ENCODE peak calls at places on chromosomes 4 and X, in ten cellular contexts. O, I, G, N, H, D, C, J, Y and S are unnamed samples.

GRCh38 chrX:150697641-150698040 is 4.4 kb downstream of the MTMR1 start:
- DNase-seq in O (no peak), I (no peak), G (no peak), N (no peak), H (no peak), D (no peak), C (no peak), J (no peak), Y (no peak), S (no peak)

GRCh38 chr4:135408109-135408508 is 1206.5 kb upstream of the PABPC4L start:
- DNase-seq in O (no peak), I (no peak), G (no peak), N (no peak), H (no peak), D (no peak), C (no peak), J (no peak), Y (no peak), S (no peak)

GRCh38 chrX:69262036-69262905 is 97.0 kb upstream of the PJA1 start:
- DNase-seq in O (no peak), I (no peak), G (no peak), N (peak; percentile 10), H (peak; percentile 46), D (no peak), C (no peak), J (peak; percentile 33), Y (no peak), S (no peak)

GRCh38 chrX:110944323-110944761 is 148.7 kb upstream of the CHRDL1 start:
- DNase-seq in O (no peak), I (no peak), G (no peak), N (no peak), H (no peak), D (no peak), C (no peak), J (no peak), Y (no peak), S (no peak)

GRCh38 chrX:112849010-112849409 is 8.4 kb upstream of the AMOT start:
- DNase-seq in O (no peak), I (no peak), G (no peak), N (peak; percentile 44), H (no peak), D (no peak), C (no peak), J (no peak), Y (no peak), S (no peak)

GRCh38 chrX:38044682-38045081 is 38.3 kb downstream of the SYTL5 start:
- DNase-seq in O (no peak), I (no peak), G (no peak), N (no peak), H (no peak), D (no peak), C (no peak), J (no peak), Y (no peak), S (no peak)

GRCh38 chrX:110414679-110415439 is 56.2 kb downstream of the RTL9 start:
- DNase-seq in O (no peak), I (no peak), G (no peak), N (peak; percentile 77), H (no peak), D (no peak), C (no peak), J (no peak), Y (no peak), S (no peak)

GRCh38 chr4:4805805-4806345 is 53.6 kb upstream of the MSX1 start:
- DNase-seq in O (no peak), I (no peak), G (no peak), N (no peak), H (no peak), D (no peak), C (no peak), J (no peak), Y (no peak), S (no peak)

GRCh38 chrX:34655496-34656258 is 1.4 kb downstream of the TMEM47 start:
- DNase-seq in O (no peak), I (no peak), G (no peak), N (no peak), H (no peak), D (no peak), C (no peak), J (no peak), Y (no peak), S (no peak)

GRCh38 chrX:18638397-18638796 is 33.5 kb downstream of the RS1 start:
- DNase-seq in O (no peak), I (no peak), G (no peak), N (no peak), H (no peak), D (no peak), C (no peak), J (no peak), Y (no peak), S (no peak)

GRCh38 chrX:131704136-131704695 is 160.3 kb downstream of the OR13H1 start:
- DNase-seq in O (peak; percentile 55), I (peak; percentile 96), G (peak; percentile 93), N (peak; percentile 85), H (peak; percentile 96), D (no peak), C (no peak), J (peak; percentile 83), Y (peak; percentile 84), S (no peak)

GRCh38 chrX:135556055-135556454 is 35.6 kb downstream of the INTS6L start:
- DNase-seq in O (no peak), I (no peak), G (no peak), N (no peak), H (no peak), D (no peak), C (no peak), J (no peak), Y (no peak), S (no peak)

GRCh38 chrX:149467920-149468319 is 37.2 kb downstream of the IDS start:
- DNase-seq in O (no peak), I (no peak), G (no peak), N (no peak), H (no peak), D (no peak), C (no peak), J (no peak), Y (no peak), S (no peak)
- H3K9me3 ChIP-seq in O (no peaks in the 10 kb centered on the region), I (no peaks in the 10 kb centered on the region), G (no peaks in the 10 kb centered on the region), N (no peaks in the 10 kb centered on the region), H (no peaks in the 10 kb centered on the region), D (no peaks in the 10 kb centered on the region), C (no peaks in the 10 kb centered on the region), J (no peaks in the 10 kb centered on the region), Y (no peaks in the 10 kb centered on the region), S (no peaks in the 10 kb centered on the region)

GRCh38 chr4:30641345-30641744 is 78.8 kb upstream of the PCDH7 start:
- DNase-seq in O (no peak), I (no peak), G (no peak), N (no peak), H (no peak), D (no peak), C (no peak), J (no peak), Y (no peak), S (no peak)
- TF ChIP-seq POLR2A in O (no peak), I (no peak), G (no peak), N (no peak), H (no peak), D (no peak), C (no peak), J (no peak), Y (no peak), S (no peak)

GRCh38 chrX:155998761-155999510 is 1.4 kb downstream of the IL9R start:
- DNase-seq in O (no peak), I (no peak), G (no peak), N (no peak), H (no peak), D (no peak), C (no peak), J (no peak), Y (no peak), S (peak; percentile 55)

GRCh38 chrX:155998116-155998515 is 620 bp downstream of the IL9R start:
- DNase-seq in O (no peak), I (no peak), G (no peak), N (no peak), H (no peak), D (no peak), C (no peak), J (no peak), Y (no peak), S (no peak)

GRCh38 chrX:155997436-155997835 is at the start of gene IL9R:
- DNase-seq in O (no peak), I (no peak), G (no peak), N (no peak), H (no peak), D (no peak), C (no peak), J (no peak), Y (no peak), S (no peak)

GRCh38 chrX:155995476-155995875 is 2.0 kb upstream of the IL9R start:
- DNase-seq in O (no peak), I (no peak), G (no peak), N (no peak), H (no peak), D (no peak), C (no peak), J (no peak), Y (no peak), S (no peak)

DNA sequence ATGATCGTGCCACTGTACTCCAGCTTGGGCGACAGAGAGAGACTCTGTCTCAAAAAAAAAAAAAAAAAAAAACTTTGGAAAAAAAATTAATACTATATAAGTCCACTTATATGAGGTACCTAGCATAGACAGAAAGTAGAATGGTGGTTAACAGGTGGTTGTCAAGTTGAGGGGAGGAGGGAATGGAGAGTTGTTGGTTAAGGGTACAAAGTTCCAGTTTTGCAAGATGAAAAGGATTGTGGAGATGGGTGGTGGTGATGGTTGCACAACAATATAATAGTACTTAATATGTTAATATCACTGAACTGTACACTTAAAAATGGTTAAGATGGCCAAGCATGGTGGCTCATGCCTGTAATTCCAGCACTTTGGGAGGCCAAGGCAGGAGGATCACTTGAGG is 4.1 kb upstream of the IL9R start:
- DNase-seq in O (no peak), I (no peak), G (no peak), N (no peak), H (no peak), D (no peak), C (peak; percentile 37), J (no peak), Y (no peak), S (no peak)
- H3K9me3 ChIP-seq in O (no peaks in the 10 kb centered on the region), I (no peaks in the 10 kb centered on the region), G (no peaks in the 10 kb centered on the region), N (no peaks in the 10 kb centered on the region), H (no peaks in the 10 kb centered on the region), D (no peaks in the 10 kb centered on the region), C (peaks cover 30% of the 10 kb centered on the region), J (no peaks in the 10 kb centered on the region), Y (no peaks in the 10 kb centered on the region), S (no peaks in the 10 kb centered on the region)

DNA sequence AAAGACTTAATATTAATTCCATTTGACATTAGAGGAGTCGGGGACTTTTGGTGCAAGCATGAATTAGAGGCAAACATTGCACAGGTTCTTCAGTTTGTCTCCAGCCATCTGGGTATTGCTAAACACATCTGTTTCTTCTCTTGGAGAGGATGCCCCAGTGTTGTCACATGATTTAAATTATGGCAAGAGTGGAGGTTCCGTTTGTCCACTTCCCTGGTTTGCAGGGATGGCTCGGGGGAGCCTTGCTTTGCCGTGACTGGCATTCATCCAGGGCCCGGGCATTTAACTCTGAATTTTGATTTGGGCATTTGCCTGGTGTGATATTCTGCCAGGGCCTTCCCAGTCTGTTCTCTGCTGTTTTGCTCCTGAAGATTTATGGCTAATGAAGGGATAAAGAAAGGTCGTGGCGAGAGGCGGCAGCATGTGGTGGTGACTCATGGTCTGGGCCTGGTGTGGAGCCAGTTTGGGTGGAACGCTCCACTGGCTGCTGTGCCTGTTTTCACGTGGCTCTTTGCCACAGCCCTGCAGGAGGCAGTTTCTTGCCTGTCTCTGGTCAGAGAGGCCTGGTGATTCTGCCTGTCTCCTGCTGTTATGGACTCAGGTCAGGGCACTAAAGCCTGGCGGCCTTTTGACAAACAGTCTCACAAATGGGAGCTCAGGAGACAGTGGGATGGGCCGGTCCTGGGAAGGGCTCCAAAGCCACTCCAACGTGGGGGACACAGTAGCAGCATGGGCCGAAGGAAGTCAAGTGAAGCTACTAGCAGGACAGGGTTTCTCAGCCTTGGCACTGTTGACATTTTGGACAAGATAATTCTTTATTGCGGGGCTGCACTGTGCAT is 99.4 kb upstream of the PGRMC2 start:
- DNase-seq in O (peak; percentile 42), I (peak; percentile 98), G (peak; percentile 79), N (peak; percentile 97), H (peak; percentile 94), D (peak; percentile 67), C (no peak), J (peak; percentile 57), Y (peak; percentile 85), S (peak; percentile 98)
- TF ChIP-seq POLR2A in O (no peak), I (no peak), G (no peak), N (peak; percentile 53), H (no peak), D (no peak), C (no peak), J (no peak), Y (no peak), S (no peak)